ENCODE peak calls at places on chromosome 1, in eight cellular contexts. X is activated naive CD4-positive, alpha-beta T cell; F is activated CD4-positive, CD25-positive, alpha-beta regulatory T cell treated with anti-CD3 and anti-CD28 coated beads, Interleukin-2, amount 50 U/mL, for 16 hours; Y is Karpas-422; K is T1000; I is activated CD4-positive, alpha-beta T cell treated with anti-CD3 and anti-CD28 coated beads for 48 hours; R is Right ventricle myocardium inferior; M is germinal center. Q is an unnamed sample.

GRCh38 chr1:225688345-225688744 is 35.4 kb upstream of the ENAH start:
- DNase-seq in X (no peak), F (no peak), Y (no peak), K (no peak), I (no peak), R (no peak), M (peak; percentile 21), Q (no peak)

GRCh38 chr1:106268070-106268469 is 788.4 kb upstream of the PRMT6 start:
- DNase-seq in X (no peak), F (no peak), Y (no peak), K (no peak), I (no peak), R (no peak), M (no peak), Q (no peak)

GRCh38 chr1:186535388-186536133 is 74.6 kb upstream of the PDC start:
- DNase-seq in X (no peak), F (no peak), Y (no peak), K (no peak), I (no peak), R (no peak), M (no peak), Q (no peak)

GRCh38 chr1:39672551-39672947 is 642 bp upstream of the NT5C1A start:
- DNase-seq in X (no peak), F (no peak), Y (peak; percentile 52), K (no peak), I (peak; percentile 29), R (no peak), M (peak; percentile 38), Q (no peak)

GRCh38 chr1:151953409-151954094 is 40.1 kb downstream of the S100A10 start:
- DNase-seq in X (no peak), F (no peak), Y (no peak), K (no peak), I (no peak), R (no peak), M (no peak), Q (no peak)

GRCh38 chr1:109299087-109299983 is 7.5 kb downstream of the MYBPHL start:
- DNase-seq in X (no peak), F (no peak), Y (no peak), K (peak; percentile 31), I (no peak), R (peak; percentile 79), M (no peak), Q (no peak)

GRCh38 chr1:220521755-220522154 is 6.2 kb upstream of the MARK1 start:
- DNase-seq in X (no peak), F (no peak), Y (no peak), K (no peak), I (no peak), R (no peak), M (no peak), Q (no peak)

GRCh38 chr1:45490121-45490622 is 791 bp downstream of the TESK2 start:
- DNase-seq in X (no peak), F (no peak), Y (peak; percentile 45), K (no peak), I (no peak), R (no peak), M (no peak), Q (no peak)

GRCh38 chr1:234769284-234769998 is 159.5 kb upstream of the IRF2BP2 start:
- DNase-seq in X (no peak), F (no peak), Y (no peak), K (no peak), I (no peak), R (no peak), M (no peak), Q (no peak)

GRCh38 chr1:176098560-176098959 is 108.5 kb downstream of the COP1 start:
- DNase-seq in X (no peak), F (no peak), Y (no peak), K (no peak), I (no peak), R (no peak), M (no peak), Q (no peak)

GRCh38 chr1:54107131-54107530 is 45.7 kb downstream of the CDCP2 start:
- DNase-seq in X (no peak), F (no peak), Y (no peak), K (no peak), I (no peak), R (no peak), M (no peak), Q (no peak)

GRCh38 chr1:209728466-209728865 is 23.8 kb downstream of the HSD11B1 start:
- DNase-seq in X (no peak), F (no peak), Y (no peak), K (no peak), I (no peak), R (no peak), M (no peak), Q (no peak)

GRCh38 chr1:164443166-164443565 is 115.8 kb upstream of the PBX1 start:
- DNase-seq in X (no peak), F (no peak), Y (no peak), K (no peak), I (no peak), R (no peak), M (no peak), Q (no peak)

GRCh38 chr1:67372136-67372535 is 58.1 kb downstream of the SERBP1 start:
- DNase-seq in X (no peak), F (no peak), Y (no peak), K (peak; percentile 36), I (no peak), R (no peak), M (no peak), Q (no peak)

Q was measured in CMK.